ENCODE peak calls at places on chromosomes 16 and 17, in seven cellular contexts. F, D, N, I, G, T and Y are unnamed samples.
A peak's percentile ranks its signal among the peaks of the same experiment; 100 is the strongest.

GRCh38 chr16:82627811-82628339 is 1.1 kb downstream of the CDH13 start:
- DNase-seq in F (peak; percentile 43), D (peak; percentile 68), N (no peak), I (peak; percentile 18), G (peak; percentile 45), T (peak; percentile 83), Y (no peak)

GRCh38 chr16:22284637-22285515 is 12.3 kb upstream of the POLR3E start:
- DNase-seq in F (no peak), D (no peak), N (peak; percentile 14), I (peak; percentile 81), G (peak; percentile 65), T (no peak), Y (no peak)

GRCh38 chr17:48100591-48101011 is 677 bp downstream of the CBX1 start:
- DNase-seq in F (peak; percentile 90), D (peak; percentile 81), N (peak; percentile 44), I (peak; percentile 47), G (peak; percentile 64), T (no peak), Y (peak; percentile 88)

GRCh38 chr16:74770826-74771526 is 3.6 kb downstream of the FA2H start:
- DNase-seq in F (no peak), D (no peak), N (no peak), I (no peak), G (no peak), T (no peak), Y (no peak)

GRCh38 chr16:81664153-81664552 is 114.9 kb upstream of the PLCG2 start:
- DNase-seq in F (no peak), D (no peak), N (no peak), I (no peak), G (no peak), T (no peak), Y (no peak)

GRCh38 chr16:69495821-69496220 is 69.9 kb upstream of the NFAT5 start:
- DNase-seq in F (no peak), D (no peak), N (no peak), I (no peak), G (no peak), T (no peak), Y (no peak)

GRCh38 chr17:39769974-39770587 is 32.3 kb downstream of the GRB7 start:
- DNase-seq in F (no peak), D (no peak), N (no peak), I (no peak), G (no peak), T (peak; percentile 86), Y (no peak)

GRCh38 chr16:31404353-31405064 is 11.4 kb downstream of the ITGAD start:
- DNase-seq in F (no peak), D (no peak), N (no peak), I (peak; percentile 59), G (peak; percentile 44), T (no peak), Y (no peak)

GRCh38 chr17:67323445-67323844 is 42.9 kb downstream of the PSMD12 start:
- DNase-seq in F (peak; percentile 16), D (no peak), N (no peak), I (no peak), G (no peak), T (no peak), Y (no peak)

GRCh38 chr17:44095647-44096496 is 25.3 kb downstream of the G6PC3 start:
- DNase-seq in F (peak; percentile 98), D (peak; percentile 92), N (peak; percentile 95), I (peak; percentile 93), G (peak; percentile 96), T (peak; percentile 50), Y (no peak)
- TF ChIP-seq CTCF in F (peak; percentile 9), D (no peak), N (peak; percentile 44), I (peak; percentile 44), G (peak; percentile 27), T (no peak), Y (peak; percentile 59)

DNA sequence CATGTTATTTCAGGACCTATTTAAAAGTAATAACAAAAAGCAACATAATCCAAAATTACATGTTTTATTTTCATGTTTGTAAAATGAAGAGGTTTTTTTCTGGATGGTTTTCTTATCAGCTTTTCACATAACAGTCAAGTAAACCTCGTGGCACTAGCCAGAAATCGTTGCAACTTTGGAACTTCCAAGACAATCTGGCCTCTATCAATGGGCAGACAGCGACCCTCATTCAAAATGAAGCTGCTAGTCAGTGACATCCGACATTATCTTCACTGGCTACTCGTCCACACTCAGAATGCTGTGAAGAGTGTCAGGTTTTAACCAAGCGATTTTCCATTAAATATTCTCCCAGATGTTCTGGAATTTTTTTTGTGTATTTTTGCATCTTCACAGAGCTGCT is 22.7 kb downstream of the ZNF652 start:
- DNase-seq in F (no peak), D (no peak), N (no peak), I (no peak), G (no peak), T (no peak), Y (no peak)
- TF ChIP-seq CTCF in F (no peak), D (no peak), N (no peak), I (no peak), G (no peak), T (no peak), Y (no peak)

GRCh38 chr16:84115919-84116719 is 623 bp downstream of the MBTPS1 start:
- DNase-seq in F (no peak), D (no peak), N (peak; percentile 12), I (peak; percentile 31), G (peak; percentile 58), T (no peak), Y (no peak)
- TF ChIP-seq CTCF in F (peak; percentile 61), D (peak; percentile 60), N (no peak), I (no peak), G (no peak), T (peak; percentile 23), Y (peak; percentile 72)

GRCh38 chr16:27859020-27859419 is 204.5 kb downstream of the GSG1L start:
- DNase-seq in F (peak; percentile 70), D (peak; percentile 58), N (no peak), I (no peak), G (no peak), T (no peak), Y (no peak)
- TF ChIP-seq CTCF in F (peak; percentile 72), D (peak; percentile 57), N (no peak), I (no peak), G (no peak), T (no peak), Y (no peak)

DNA sequence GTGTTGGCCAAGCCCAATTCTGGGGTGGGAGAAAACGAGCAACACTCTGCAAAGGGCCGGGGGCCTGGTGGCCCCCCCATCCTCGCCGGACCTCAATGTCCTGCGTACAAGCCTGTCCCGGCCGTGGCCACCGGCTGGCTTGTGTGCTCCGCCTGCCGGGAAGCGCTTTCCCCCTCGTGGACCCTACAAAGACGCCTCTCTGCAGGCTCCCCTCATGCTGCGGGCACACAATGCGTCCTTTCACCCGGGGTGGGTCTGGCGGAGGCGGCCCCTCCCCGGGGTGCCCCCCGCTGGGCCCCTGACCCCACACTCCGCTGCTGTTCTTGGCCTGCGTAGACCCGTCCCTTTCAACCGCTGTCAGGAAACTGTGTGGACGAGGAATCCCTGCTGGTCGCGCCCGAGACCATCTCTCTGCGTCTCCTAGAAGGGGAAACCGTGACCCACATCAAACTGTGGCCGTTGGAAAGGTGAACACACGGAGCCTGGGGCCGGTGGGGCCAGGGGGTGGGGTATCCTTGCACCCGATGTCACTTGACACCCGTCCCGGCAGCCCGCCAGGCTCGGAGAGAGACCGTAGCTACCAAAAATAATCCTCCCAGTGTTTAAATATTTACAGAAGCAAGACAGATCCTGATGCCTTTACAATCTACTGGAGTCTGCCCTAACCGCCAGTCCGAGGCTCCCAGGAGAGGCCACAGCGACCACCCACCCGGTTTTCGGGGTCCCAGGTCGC is 43.6 kb downstream of the TBC1D16 start:
- DNase-seq in F (peak; percentile 56), D (peak; percentile 40), N (no peak), I (no peak), G (no peak), T (no peak), Y (peak; percentile 90)
- TF ChIP-seq CTCF in F (peak; percentile 46), D (peak; percentile 4), N (no peak), I (no peak), G (no peak), T (no peak), Y (peak; percentile 77)